ENCODE peak calls at places on chromosomes 2 and 18, in five cellular contexts. One of them, this sample, is unnamed.
A peak's percentile ranks its signal among the peaks of the same experiment; 100 is the strongest.

GRCh38 chr18:46213295-46213694 is 109.1 kb downstream of the HAUS1 start:
- DNase-seq in colonic mucosa: no peak
- DNase-seq in WERI-Rb-1: no peak
- DNase-seq in spleen: no peak
- DNase-seq in CD8-positive, alpha-beta T cell: no peak
- DNase-seq in this sample: no peak

GRCh38 chr2:101147062-101147461 is 4.1 kb downstream of the TBC1D8 start:
- DNase-seq in colonic mucosa: no peak
- DNase-seq in WERI-Rb-1: no peak
- DNase-seq in spleen: no peak
- DNase-seq in CD8-positive, alpha-beta T cell: no peak
- DNase-seq in this sample: no peak

GRCh38 chr18:66635342-66635741 is 31.5 kb upstream of the CDH19 start:
- DNase-seq in colonic mucosa: no peak
- DNase-seq in WERI-Rb-1: no peak
- DNase-seq in spleen: no peak
- DNase-seq in CD8-positive, alpha-beta T cell: no peak
- DNase-seq in this sample: no peak

GRCh38 chr2:234395801-234396478 is 100.9 kb downstream of the ARL4C start:
- DNase-seq in colonic mucosa: no peak
- DNase-seq in WERI-Rb-1: peak; percentile 63
- DNase-seq in spleen: no peak
- DNase-seq in CD8-positive, alpha-beta T cell: no peak
- DNase-seq in this sample: no peak

GRCh38 chr2:203870481-203870880 is 2.9 kb downstream of the CTLA4 start:
- DNase-seq in colonic mucosa: no peak
- DNase-seq in WERI-Rb-1: no peak
- DNase-seq in spleen: no peak
- DNase-seq in CD8-positive, alpha-beta T cell: no peak
- DNase-seq in this sample: no peak

GRCh38 chr2:240300840-240301239 is 134.6 kb upstream of the GPC1 start:
- DNase-seq in colonic mucosa: no peak
- DNase-seq in WERI-Rb-1: no peak
- DNase-seq in spleen: peak; percentile 39
- DNase-seq in CD8-positive, alpha-beta T cell: no peak
- DNase-seq in this sample: no peak

GRCh38 chr18:11994708-11995444 is 13.6 kb downstream of the IMPA2 start:
- DNase-seq in colonic mucosa: peak; percentile 57
- DNase-seq in WERI-Rb-1: no peak
- DNase-seq in spleen: peak; percentile 61
- DNase-seq in CD8-positive, alpha-beta T cell: no peak
- DNase-seq in this sample: no peak

GRCh38 chr2:217799553-217800432 is 203.0 kb downstream of the TNS1 start:
- DNase-seq in colonic mucosa: no peak
- DNase-seq in WERI-Rb-1: no peak
- DNase-seq in spleen: no peak
- DNase-seq in CD8-positive, alpha-beta T cell: no peak
- DNase-seq in this sample: no peak

GRCh38 chr2:150789376-150789905 is 302.0 kb upstream of the RND3 start:
- DNase-seq in colonic mucosa: no peak
- DNase-seq in WERI-Rb-1: no peak
- DNase-seq in spleen: no peak
- DNase-seq in CD8-positive, alpha-beta T cell: no peak
- DNase-seq in this sample: no peak

GRCh38 chr2:84938194-84938879 is 32.6 kb upstream of the KCMF1 start:
- DNase-seq in colonic mucosa: no peak
- DNase-seq in WERI-Rb-1: no peak
- DNase-seq in spleen: peak; percentile 54
- DNase-seq in CD8-positive, alpha-beta T cell: no peak
- DNase-seq in this sample: no peak

GRCh38 chr18:27378396-27379094 is 193.4 kb upstream of the CHST9 start:
- DNase-seq in colonic mucosa: no peak
- DNase-seq in WERI-Rb-1: no peak
- DNase-seq in spleen: no peak
- DNase-seq in CD8-positive, alpha-beta T cell: no peak
- DNase-seq in this sample: no peak

GRCh38 chr2:72185166-72185565 is 37.5 kb upstream of the CYP26B1 start:
- DNase-seq in colonic mucosa: peak; percentile 34
- DNase-seq in WERI-Rb-1: no peak
- DNase-seq in spleen: no peak
- DNase-seq in CD8-positive, alpha-beta T cell: no peak
- DNase-seq in this sample: no peak

GRCh38 chr18:986071-986470 is 81.4 kb downstream of the ADCYAP1 start:
- DNase-seq in colonic mucosa: no peak
- DNase-seq in WERI-Rb-1: peak; percentile 54
- DNase-seq in spleen: no peak
- DNase-seq in CD8-positive, alpha-beta T cell: no peak
- DNase-seq in this sample: no peak

GRCh38 chr18:59451963-59452362 is 92.9 kb upstream of the LMAN1 start:
- DNase-seq in colonic mucosa: no peak
- DNase-seq in WERI-Rb-1: no peak
- DNase-seq in spleen: no peak
- DNase-seq in CD8-positive, alpha-beta T cell: no peak
- DNase-seq in this sample: no peak

GRCh38 chr2:220053919-220054318 is 426.5 kb downstream of the SLC4A3 start:
- DNase-seq in colonic mucosa: no peak
- DNase-seq in WERI-Rb-1: no peak
- DNase-seq in spleen: no peak
- DNase-seq in CD8-positive, alpha-beta T cell: no peak
- DNase-seq in this sample: no peak

GRCh38 chr2:218733615-218734021 is 23.0 kb downstream of the TTLL4 start:
- DNase-seq in colonic mucosa: no peak
- DNase-seq in WERI-Rb-1: no peak
- DNase-seq in spleen: no peak
- DNase-seq in CD8-positive, alpha-beta T cell: no peak
- DNase-seq in this sample: no peak

GRCh38 chr2:16048466-16048865 is 108.1 kb downstream of the MYCN start:
- DNase-seq in colonic mucosa: no peak
- DNase-seq in WERI-Rb-1: no peak
- DNase-seq in spleen: no peak
- DNase-seq in CD8-positive, alpha-beta T cell: no peak
- DNase-seq in this sample: no peak

GRCh38 chr2:16045653-16046352 is 105.5 kb downstream of the MYCN start:
- DNase-seq in colonic mucosa: no peak
- DNase-seq in WERI-Rb-1: no peak
- DNase-seq in spleen: no peak
- DNase-seq in CD8-positive, alpha-beta T cell: no peak
- DNase-seq in this sample: no peak

GRCh38 chr2:16046649-16047048 is 106.3 kb downstream of the MYCN start:
- DNase-seq in colonic mucosa: no peak
- DNase-seq in WERI-Rb-1: no peak
- DNase-seq in spleen: no peak
- DNase-seq in CD8-positive, alpha-beta T cell: no peak
- DNase-seq in this sample: no peak

GRCh38 chr2:16049406-16049805 is 109.1 kb downstream of the MYCN start:
- DNase-seq in colonic mucosa: no peak
- DNase-seq in WERI-Rb-1: peak; percentile 98
- DNase-seq in spleen: no peak
- DNase-seq in CD8-positive, alpha-beta T cell: no peak
- DNase-seq in this sample: no peak

GRCh38 chr2:16047701-16048100 is 107.4 kb downstream of the MYCN start:
- DNase-seq in colonic mucosa: no peak
- DNase-seq in WERI-Rb-1: no peak
- DNase-seq in spleen: no peak
- DNase-seq in CD8-positive, alpha-beta T cell: no peak
- DNase-seq in this sample: no peak
- H3K9me3 ChIP-seq in colonic mucosa: no peaks in the 10 kb centered on the region
- H3K9me3 ChIP-seq in WERI-Rb-1: peaks cover 10% of the 10 kb centered on the region
- H3K9me3 ChIP-seq in spleen: no peaks in the 10 kb centered on the region
- H3K9me3 ChIP-seq in CD8-positive, alpha-beta T cell: no peaks in the 10 kb centered on the region
- H3K9me3 ChIP-seq in this sample: no peaks in the 10 kb centered on the region

DNA sequence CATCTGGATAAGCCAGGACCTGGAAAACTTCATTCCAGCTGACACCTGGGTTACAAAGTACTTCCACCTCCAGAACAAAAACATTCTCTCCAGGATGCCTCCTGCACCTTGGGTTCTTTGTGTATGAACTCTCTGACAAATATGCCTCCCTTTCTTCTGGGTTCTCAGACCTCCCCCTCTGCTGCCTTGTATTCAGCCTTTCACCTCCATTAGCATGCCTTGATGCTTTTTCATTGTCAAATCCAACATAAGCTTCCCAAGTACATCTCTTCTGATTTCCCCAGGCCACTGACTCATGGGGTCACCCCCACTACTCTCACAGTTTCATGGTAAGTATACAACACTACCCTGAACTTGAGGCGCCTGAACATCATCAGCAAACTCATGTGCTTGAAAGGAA is 32.7 kb upstream of the MRPS9 start:
- DNase-seq in colonic mucosa: no peak
- DNase-seq in WERI-Rb-1: no peak
- DNase-seq in spleen: no peak
- DNase-seq in CD8-positive, alpha-beta T cell: no peak
- DNase-seq in this sample: no peak
- H3K9me3 ChIP-seq in colonic mucosa: no peaks in the 10 kb centered on the region
- H3K9me3 ChIP-seq in WERI-Rb-1: peaks cover 5% of the 10 kb centered on the region
- H3K9me3 ChIP-seq in spleen: peaks cover 26% of the 10 kb centered on the region
- H3K9me3 ChIP-seq in CD8-positive, alpha-beta T cell: no peaks in the 10 kb centered on the region
- H3K9me3 ChIP-seq in this sample: peaks cover 2% of the 10 kb centered on the region

DNA sequence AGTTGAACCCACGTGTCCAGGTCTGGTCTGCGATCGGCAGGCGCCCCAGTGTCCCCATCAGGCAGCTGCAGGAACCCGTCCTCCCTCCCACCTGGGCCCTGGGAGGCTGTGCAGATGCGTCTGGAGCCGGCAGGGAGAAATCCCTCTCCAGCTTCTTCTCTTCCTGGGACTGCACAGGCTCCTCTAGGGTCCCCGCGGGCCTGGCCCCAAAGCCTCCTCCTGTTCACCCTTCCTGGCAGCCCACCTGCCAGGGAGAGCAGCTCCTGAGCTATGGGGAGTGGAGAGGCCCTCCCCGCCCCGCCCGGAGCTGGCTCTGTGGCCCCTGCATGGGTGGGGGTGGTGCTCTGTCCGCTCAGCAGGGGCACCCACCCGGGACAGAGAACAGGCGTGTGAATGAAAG is 179.2 kb upstream of the ALKAL2 start:
- DNase-seq in colonic mucosa: no peak
- DNase-seq in WERI-Rb-1: no peak
- DNase-seq in spleen: no peak
- DNase-seq in CD8-positive, alpha-beta T cell: no peak
- DNase-seq in this sample: no peak
- H3K9me3 ChIP-seq in colonic mucosa: no peaks in the 10 kb centered on the region
- H3K9me3 ChIP-seq in WERI-Rb-1: peaks cover 11% of the 10 kb centered on the region
- H3K9me3 ChIP-seq in spleen: no peaks in the 10 kb centered on the region
- H3K9me3 ChIP-seq in CD8-positive, alpha-beta T cell: no peaks in the 10 kb centered on the region
- H3K9me3 ChIP-seq in this sample: no peaks in the 10 kb centered on the region

GRCh38 chr2:116162395-116162794 is 1652.1 kb upstream of the DDX18 start:
- DNase-seq in colonic mucosa: no peak
- DNase-seq in WERI-Rb-1: no peak
- DNase-seq in spleen: no peak
- DNase-seq in CD8-positive, alpha-beta T cell: no peak
- DNase-seq in this sample: no peak

DNA sequence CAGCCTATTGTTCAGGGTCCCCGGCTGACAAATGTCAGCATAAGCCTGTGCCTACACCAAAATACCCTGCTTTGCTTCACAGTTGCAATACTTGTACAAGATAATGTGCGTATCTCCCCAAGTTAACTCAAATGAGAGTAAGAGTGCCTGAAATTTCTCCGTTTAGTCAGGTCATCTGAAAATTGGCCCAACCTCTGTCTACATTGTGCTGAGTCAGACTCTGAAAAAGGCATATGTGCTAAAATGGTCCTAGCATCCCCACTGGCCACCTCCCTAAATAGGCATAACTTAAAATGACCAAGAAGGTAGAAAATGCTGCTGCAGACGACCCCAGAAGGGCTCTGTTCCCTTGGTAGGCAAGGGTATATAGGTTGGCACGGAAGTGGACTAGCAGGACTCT is 1653.8 kb upstream of the DDX18 start:
- DNase-seq in colonic mucosa: no peak
- DNase-seq in WERI-Rb-1: no peak
- DNase-seq in spleen: no peak
- DNase-seq in CD8-positive, alpha-beta T cell: no peak
- DNase-seq in this sample: no peak
- H3K9me3 ChIP-seq in colonic mucosa: no peaks in the 10 kb centered on the region
- H3K9me3 ChIP-seq in WERI-Rb-1: peaks cover 8% of the 10 kb centered on the region
- H3K9me3 ChIP-seq in spleen: peaks cover 80% of the 10 kb centered on the region
- H3K9me3 ChIP-seq in CD8-positive, alpha-beta T cell: no peaks in the 10 kb centered on the region
- H3K9me3 ChIP-seq in this sample: peaks cover 7% of the 10 kb centered on the region